ENCODE peak calls at places on chromosomes 3 and 15, in four cellular contexts. N is HepG2, V is HCT116, Y is K562. L is an unnamed sample.

GRCh38 chr15:71780349-71780976 is 29.9 kb upstream of the NR2E3 start:
- DNase-seq in N (peak; percentile 45), V (no peak), Y (peak; percentile 55), L (no peak)

GRCh38 chr15:62739082-62739481 is 303.5 kb upstream of the TPM1 start:
- DNase-seq in N (no peak), V (peak; percentile 68), Y (no peak), L (no peak)

GRCh38 chr3:57036952-57037351 is 23.5 kb upstream of the SPATA12 start:
- DNase-seq in N (no peak), V (no peak), Y (no peak), L (no peak)

GRCh38 chr3:107943860-107944543 is 146.8 kb downstream of the CD47 start:
- DNase-seq in N (no peak), V (no peak), Y (no peak), L (no peak)

GRCh38 chr3:72160351-72160750 is 375.4 kb upstream of the PROK2 start:
- DNase-seq in N (no peak), V (no peak), Y (no peak), L (no peak)

GRCh38 chr15:33641069-33641468 is 327.2 kb upstream of the CHRM5 start:
- DNase-seq in N (no peak), V (no peak), Y (no peak), L (no peak)

GRCh38 chr3:16204751-16205150 is 30.3 kb downstream of the GALNT15 start:
- DNase-seq in N (no peak), V (no peak), Y (no peak), L (no peak)

GRCh38 chr15:77909131-77909940 is 168.2 kb downstream of the TBC1D2B start:
- DNase-seq in N (no peak), V (no peak), Y (no peak), L (no peak)

GRCh38 chr3:127423856-127424765 is 136.3 kb upstream of the PRR20G start:
- DNase-seq in N (no peak), V (no peak), Y (no peak), L (no peak)

GRCh38 chr3:81965696-81966095 is 204.3 kb upstream of the GBE1 start:
- DNase-seq in N (no peak), V (no peak), Y (no peak), L (no peak)

GRCh38 chr3:58388550-58389061 is 45.0 kb downstream of the PDHB start:
- DNase-seq in N (peak; percentile 16), V (no peak), Y (no peak), L (peak; percentile 67)
- TF ChIP-seq SIN3A in N (no peak), V (no peak), Y (no peak), L (no peak)

GRCh38 chr3:194381460-194381875 is 11.9 kb upstream of the LRRC15 start:
- DNase-seq in N (no peak), V (peak; percentile 38), Y (no peak), L (no peak)
- TF ChIP-seq TCF7L2 in N (no peak), V (no peak), Y (no peak), L (no peak)

GRCh38 chr3:181916018-181916417 is 204.3 kb downstream of the SOX2 start:
- DNase-seq in N (no peak), V (no peak), Y (no peak), L (no peak)

GRCh38 chr3:181909241-181909640 is 197.5 kb downstream of the SOX2 start:
- DNase-seq in N (no peak), V (no peak), Y (no peak), L (no peak)

GRCh38 chr3:181915556-181915955 is 203.8 kb downstream of the SOX2 start:
- DNase-seq in N (no peak), V (no peak), Y (no peak), L (no peak)

GRCh38 chr3:181913254-181913653 is 201.5 kb downstream of the SOX2 start:
- DNase-seq in N (no peak), V (no peak), Y (no peak), L (no peak)

DNA sequence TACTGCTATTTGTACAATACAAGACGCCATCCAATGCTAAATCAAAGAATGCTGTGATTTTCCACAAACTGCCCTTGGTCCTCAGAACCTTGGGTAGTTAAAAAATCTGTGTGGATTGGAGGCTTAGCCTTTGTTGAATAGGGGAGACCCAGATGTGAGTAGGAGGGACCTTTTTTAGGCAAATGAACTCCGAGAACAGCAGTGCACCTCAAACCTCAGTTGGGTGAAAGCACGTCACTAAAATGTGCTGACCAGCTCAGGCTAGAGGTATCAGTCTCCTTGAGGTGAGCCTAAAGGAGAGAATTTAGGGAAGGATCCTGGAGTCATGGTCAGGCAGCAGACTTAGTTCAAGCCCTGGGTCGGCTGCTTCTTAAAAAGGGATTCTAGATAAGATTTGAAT is 200.7 kb downstream of the SOX2 start:
- DNase-seq in N (no peak), V (no peak), Y (no peak), L (no peak)
- TF ChIP-seq SIN3A in N (no peak), V (no peak), Y (no peak), L (no peak)

DNA sequence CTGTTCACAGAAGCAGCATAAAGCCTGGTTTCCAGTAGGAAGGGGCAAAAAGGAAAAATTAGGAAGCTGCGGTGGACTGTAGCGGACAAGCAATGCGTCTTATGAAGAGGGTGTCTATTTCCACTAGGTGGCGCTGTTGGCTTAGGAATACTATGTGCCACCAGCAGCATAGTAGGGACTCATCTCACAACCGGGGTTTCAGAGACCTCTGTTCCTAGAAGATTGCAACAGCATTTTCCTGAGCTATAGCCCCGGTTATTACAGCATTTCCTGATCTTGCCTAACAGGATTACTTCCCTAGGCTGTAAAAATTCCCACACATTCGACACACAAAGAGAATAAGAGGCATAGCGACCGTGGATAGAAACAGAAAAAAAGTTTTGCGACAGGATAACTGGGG is 683.0 kb downstream of the TBL1XR1 start:
- DNase-seq in N (peak; percentile 64), V (peak; percentile 62), Y (peak; percentile 82), L (peak; percentile 39)
- TF ChIP-seq TCF7L2 in N (no peak), V (no peak), Y (no peak), L (no peak)

GRCh38 chr3:13308406-13308805 is 111.7 kb downstream of the NUP210 start:
- DNase-seq in N (peak; percentile 47), V (peak; percentile 24), Y (peak; percentile 71), L (peak; percentile 39)
- TF ChIP-seq SIN3A in N (no peak), V (no peak), Y (no peak), L (no peak)

GRCh38 chr15:86915811-86916331 is 836.2 kb downstream of the AGBL1 start:
- DNase-seq in N (peak; percentile 31), V (no peak), Y (peak; percentile 7), L (no peak)
- TF ChIP-seq TCF7L2 in N (no peak), V (no peak), Y (no peak), L (no peak)

GRCh38 chr3:195096484-195097330 is 174.3 kb downstream of the XXYLT1 start:
- DNase-seq in N (no peak), V (no peak), Y (no peak), L (no peak)
- TF ChIP-seq SIN3A in N (no peak), V (no peak), Y (no peak), L (no peak)